ENCODE peak calls at places on chromosomes 4 and X, in seven cellular contexts. Z, F, Q, W, T, V and H are unnamed samples.
A peak's percentile ranks its signal among the peaks of the same experiment; 100 is the strongest.

GRCh38 chrX:130343411-130343810 is 3.7 kb downstream of the SLC25A14 start:
- DNase-seq in Z (no peak), F (no peak), Q (no peak), W (no peak), T (no peak), V (no peak), H (no peak)

GRCh38 chrX:110224926-110225617 is 92.8 kb downstream of the AMMECR1 start:
- DNase-seq in Z (no peak), F (no peak), Q (no peak), W (no peak), T (no peak), V (no peak), H (no peak)

GRCh38 chrX:30935985-30936384 is 46.9 kb upstream of the TAB3 start:
- DNase-seq in Z (no peak), F (no peak), Q (no peak), W (peak; percentile 69), T (peak; percentile 27), V (no peak), H (no peak)

GRCh38 chr4:2284934-2285664 is 23.2 kb upstream of the MXD4 start:
- DNase-seq in Z (no peak), F (no peak), Q (peak; percentile 41), W (no peak), T (no peak), V (no peak), H (no peak)

GRCh38 chrX:13167444-13168207 is 123.2 kb upstream of the FAM9C start:
- DNase-seq in Z (no peak), F (peak; percentile 29), Q (peak; percentile 67), W (no peak), T (peak; percentile 20), V (peak; percentile 31), H (peak; percentile 4)

GRCh38 chr4:53012738-53013137 is 150.6 kb downstream of the RASL11B start:
- DNase-seq in Z (no peak), F (peak; percentile 58), Q (no peak), W (no peak), T (peak; percentile 27), V (no peak), H (no peak)

GRCh38 chr4:46648088-46648744 is 258.3 kb upstream of the GABRA2 start:
- DNase-seq in Z (no peak), F (peak; percentile 2), Q (no peak), W (peak; percentile 89), T (peak; percentile 26), V (no peak), H (peak; percentile 43)

GRCh38 chrX:11446951-11447350 is 153.7 kb downstream of the AMELX start:
- DNase-seq in Z (no peak), F (no peak), Q (no peak), W (no peak), T (no peak), V (no peak), H (no peak)

GRCh38 chr4:169249214-169249973 is 21.4 kb downstream of the SH3RF1 start:
- DNase-seq in Z (no peak), F (no peak), Q (no peak), W (no peak), T (no peak), V (no peak), H (no peak)

GRCh38 chr4:71259911-71260331 is 78.9 kb upstream of the SLC4A4 start:
- DNase-seq in Z (no peak), F (no peak), Q (no peak), W (no peak), T (no peak), V (no peak), H (no peak)

GRCh38 chr4:147754037-147754445 is 22.2 kb downstream of the ARHGAP10 start:
- DNase-seq in Z (no peak), F (no peak), Q (no peak), W (no peak), T (no peak), V (no peak), H (no peak)
- H3K27ac ChIP-seq in Z (no peak overlapping the region), F (no peak overlapping the region), Q (peak overlapping the region; percentile 83), W (no peak overlapping the region), T (peak overlapping the region; percentile 53), V (no peak overlapping the region), H (no peak overlapping the region)

GRCh38 chr4:1211951-1212545 is 36.9 kb downstream of the CTBP1 start:
- DNase-seq in Z (peak; percentile 67), F (no peak), Q (no peak), W (no peak), T (no peak), V (no peak), H (no peak)
- H3K27ac ChIP-seq in Z (no peak overlapping the region), F (no peak overlapping the region), Q (peak overlapping the region; percentile 55), W (no peak overlapping the region), T (no peak overlapping the region), V (no peak overlapping the region), H (no peak overlapping the region)

GRCh38 chr4:113758361-113758760 is 3.2 kb downstream of the CAMK2D start:
- DNase-seq in Z (no peak), F (no peak), Q (no peak), W (no peak), T (no peak), V (no peak), H (no peak)
- H3K27ac ChIP-seq in Z (no peak overlapping the region), F (no peak overlapping the region), Q (peak overlapping the region; percentile 97), W (no peak overlapping the region), T (peak overlapping the region; percentile 52), V (no peak overlapping the region), H (peak overlapping the region; percentile 99)

GRCh38 chrX:150365051-150365952 is 2.2 kb downstream of the MAMLD1 start:
- DNase-seq in Z (peak; percentile 87), F (peak; percentile 52), Q (peak; percentile 80), W (peak; percentile 89), T (peak; percentile 78), V (peak; percentile 55), H (no peak)
- H3K27ac ChIP-seq in Z (peak overlapping the region; percentile 75), F (no peak overlapping the region), Q (peak overlapping the region; percentile 89), W (peak overlapping the region; percentile 83), T (peak overlapping the region; percentile 65), V (peak overlapping the region; percentile 31), H (no peak overlapping the region)

GRCh38 chr4:152266831-152267480 is 268.9 kb downstream of the FBXW7 start:
- DNase-seq in Z (no peak), F (no peak), Q (no peak), W (no peak), T (no peak), V (no peak), H (no peak)
- H3K27ac ChIP-seq in Z (no peak overlapping the region), F (no peak overlapping the region), Q (no peak overlapping the region), W (no peak overlapping the region), T (no peak overlapping the region), V (no peak overlapping the region), H (no peak overlapping the region)